ENCODE peak calls at places on chromosomes 3 and 15, in six cellular contexts. Z is ovary, J is fibroblast of pulmonary artery, W is RWPE1, C is gastrocnemius medialis, Q is testis. E is an unnamed sample.

GRCh38 chr3:128408693-128409620 is 57.7 kb downstream of the DNAJB8 start:
- DNase-seq in Z (peak; percentile 43), Q (no peak), C (no peak), J (no peak), W (no peak), E (no peak)

GRCh38 chr3:62415312-62415791 is 42.0 kb upstream of the FEZF2 start:
- DNase-seq in Z (no peak), W (no peak), C (no peak), J (no peak), Q (no peak), E (peak; percentile 23)

GRCh38 chr3:103437850-103438249 is 1003.0 kb downstream of the ZPLD1 start:
- DNase-seq in J (no peak), W (no peak), C (no peak), Q (no peak), Z (no peak), E (no peak)

GRCh38 chr3:14143826-14144225 is 19.0 kb downstream of the TMEM43 start:
- DNase-seq in Z (peak; percentile 62), C (peak; percentile 75), W (peak; percentile 73), J (peak; percentile 99), Q (no peak), E (no peak)

GRCh38 chr3:132519914-132520313 is 77.2 kb upstream of the ACKR4 start:
- DNase-seq in C (no peak), Q (no peak), W (no peak), Z (no peak), J (no peak), E (no peak)

GRCh38 chr3:4712109-4712508 is 219.0 kb downstream of the ITPR1 start:
- DNase-seq in Q (no peak), C (no peak), J (peak; percentile 55), Z (no peak), W (peak; percentile 70), E (no peak)

GRCh38 chr15:44726568-44727461 is 9.5 kb upstream of the TRIM69 start:
- DNase-seq in C (no peak), W (peak; percentile 79), Q (peak; percentile 18), Z (no peak), J (peak; percentile 93), E (no peak)

GRCh38 chr15:37360724-37361123 is 260.4 kb upstream of the MEIS2 start:
- DNase-seq in J (no peak), Z (no peak), C (no peak), W (no peak), Q (no peak), E (no peak)

GRCh38 chr15:68536331-68537095 is 42.3 kb upstream of the CORO2B start:
- DNase-seq in C (no peak), Q (no peak), Z (no peak), W (no peak), J (peak; percentile 92), E (no peak)

GRCh38 chr3:12181806-12182205 is 23.1 kb upstream of the TIMP4 start:
- DNase-seq in Q (no peak), J (no peak), C (no peak), W (no peak), Z (no peak), E (no peak)

GRCh38 chr3:102235679-102236078 is 199.1 kb upstream of the ZPLD1 start:
- DNase-seq in Q (peak; percentile 28), W (peak; percentile 37), J (peak; percentile 16), C (no peak), Z (no peak), E (no peak)

GRCh38 chr15:50633653-50634052 is 52.9 kb downstream of the TRPM7 start:
- DNase-seq in C (no peak), J (peak; percentile 50), Q (no peak), Z (no peak), W (no peak), E (no peak)

GRCh38 chr3:46724360-46724890 is 6.8 kb upstream of the PRSS50 start:
- DNase-seq in C (no peak), Q (no peak), W (no peak), Z (no peak), J (no peak), E (no peak)

GRCh38 chr3:193248848-193249468 is 7.9 kb downstream of the PLAAT1 start:
- DNase-seq in Q (no peak), J (no peak), Z (no peak), W (no peak), C (no peak), E (no peak)

GRCh38 chr3:155270485-155271342 is 22.8 kb downstream of the STRIT1 start:
- DNase-seq in Z (no peak), W (no peak), C (no peak), Q (no peak), J (peak; percentile 10), E (no peak)

GRCh38 chr3:64502284-64502683 is 185.5 kb downstream of the ADAMTS9 start:
- DNase-seq in J (peak; percentile 55), Z (no peak), C (no peak), Q (no peak), W (no peak), E (no peak)

GRCh38 chr15:91891788-91892187 is 38.3 kb downstream of the SLCO3A1 start:
- DNase-seq in Z (no peak), Q (no peak), C (no peak), W (no peak), J (no peak), E (no peak)

GRCh38 chr15:52567886-52568568 is 803 bp downstream of the ARPP19 start:
- DNase-seq in J (no peak), W (peak; percentile 52), C (peak; percentile 48), Q (peak; percentile 56), Z (peak; percentile 20), E (peak; percentile 19)

GRCh38 chr15:71600237-71600636 is 210.1 kb upstream of the NR2E3 start:
- DNase-seq in W (no peak), J (no peak), C (no peak), Z (no peak), Q (no peak), E (no peak)

GRCh38 chr3:169389211-169389924 is 274.1 kb downstream of the MECOM start:
- DNase-seq in C (no peak), W (no peak), J (peak; percentile 52), Q (no peak), Z (no peak), E (no peak)

GRCh38 chr3:169389925-169390253 is 273.6 kb downstream of the MECOM start:
- DNase-seq in Z (no peak), C (no peak), J (no peak), W (no peak), Q (no peak), E (no peak)

GRCh38 chr3:169390741-169391300 is 272.7 kb downstream of the MECOM start:
- DNase-seq in Q (no peak), J (peak; percentile 64), W (no peak), Z (no peak), C (no peak), E (no peak)

GRCh38 chr3:169391672-169392071 is 271.8 kb downstream of the MECOM start:
- DNase-seq in Z (no peak), W (no peak), C (no peak), Q (no peak), J (no peak), E (no peak)

GRCh38 chr3:169390310-169390731 is 273.2 kb downstream of the MECOM start:
- DNase-seq in Q (no peak), C (no peak), Z (no peak), J (peak; percentile 58), W (peak; percentile 4), E (no peak)
- TF ChIP-seq CTCF in Q (no peak), C (no peak), Z (no peak), J (peak; percentile 46), W (no peak), E (no peak)

GRCh38 chr15:94126999-94127398 is 104.4 kb upstream of the MCTP2 start:
- DNase-seq in J (no peak), W (no peak), Q (no peak), C (no peak), Z (no peak), E (no peak)

GRCh38 chr15:94125131-94125530 is 106.2 kb upstream of the MCTP2 start:
- DNase-seq in Z (no peak), W (no peak), Q (no peak), C (no peak), J (peak; percentile 38), E (no peak)

GRCh38 chr15:94119923-94120775 is 111.2 kb upstream of the MCTP2 start:
- DNase-seq in Z (peak; percentile 63), J (peak; percentile 90), W (peak; percentile 81), C (peak; percentile 66), Q (peak; percentile 82), E (peak; percentile 55)

GRCh38 chr15:94125698-94126097 is 105.7 kb upstream of the MCTP2 start:
- DNase-seq in C (no peak), W (no peak), J (no peak), Q (no peak), Z (no peak), E (no peak)
- TF ChIP-seq CTCF in C (no peak), W (no peak), J (no peak), Q (no peak), Z (no peak), E (no peak)

DNA sequence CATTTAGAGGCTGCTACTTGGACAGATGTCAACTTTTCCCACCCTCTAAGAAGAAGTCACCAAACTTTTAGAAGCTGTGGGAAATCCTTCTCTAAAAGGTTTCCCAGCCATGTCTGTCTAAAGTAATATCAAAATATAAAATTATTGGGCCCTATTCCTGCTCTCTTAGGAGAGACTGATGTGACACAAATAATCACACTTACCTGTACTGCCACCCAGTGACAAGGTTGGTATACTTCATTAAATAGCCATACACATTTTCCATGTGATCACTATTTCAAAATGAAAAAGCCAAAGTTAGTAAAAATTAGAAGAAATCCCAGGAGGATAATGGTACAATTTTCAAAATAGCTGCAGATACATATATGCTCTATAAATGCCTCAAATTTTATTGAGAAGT is 12.6 kb downstream of the OSBPL11 start:
- DNase-seq in Z (no peak), W (peak; percentile 21), Q (no peak), C (no peak), J (peak; percentile 33), E (no peak)
- TF ChIP-seq CTCF in Z (no peak), W (peak; percentile 18), Q (no peak), C (no peak), J (peak; percentile 4), E (no peak)

DNA sequence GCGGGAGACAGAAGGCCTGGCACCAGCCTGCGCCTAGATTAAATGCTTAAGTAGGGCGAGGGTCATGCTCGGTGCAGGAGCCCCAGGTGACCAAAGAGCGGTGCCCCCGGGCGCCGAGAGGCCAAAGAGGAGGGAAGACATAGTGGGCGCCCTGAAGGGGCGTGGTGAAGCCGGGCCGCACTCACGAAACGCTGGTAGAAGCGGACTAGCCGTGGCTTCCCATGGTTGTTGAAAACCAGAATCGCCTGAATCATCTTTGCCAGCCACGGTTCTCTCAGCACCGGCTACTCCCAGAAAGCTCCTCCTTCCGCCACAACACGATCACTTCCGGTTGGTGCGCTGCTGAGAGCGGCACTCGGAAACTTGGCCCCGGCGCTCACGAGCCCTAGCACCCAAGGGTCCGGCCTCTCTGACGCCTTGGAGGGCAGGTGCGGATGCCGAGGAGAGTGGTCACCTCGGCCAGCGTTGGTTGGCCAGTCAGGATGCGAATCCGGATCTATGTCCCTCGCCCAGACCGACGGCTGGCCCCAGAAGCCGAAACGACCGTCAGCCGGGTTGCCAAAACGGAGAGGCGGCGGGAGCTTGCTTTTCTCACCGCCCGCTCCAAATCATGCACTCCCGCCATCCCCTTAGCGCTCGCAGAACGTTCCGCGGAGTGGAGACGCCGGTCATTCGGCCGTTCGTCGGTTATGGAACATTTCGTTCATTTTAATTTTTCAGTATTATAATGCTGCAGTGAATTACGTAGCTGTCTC is at the start of gene AP3S2:
- DNase-seq in Q (peak; percentile 94), W (peak; percentile 92), C (peak; percentile 90), J (peak; percentile 96), Z (peak; percentile 88), E (peak; percentile 80)
- TF ChIP-seq CTCF in Q (no peak), W (no peak), C (no peak), J (no peak), Z (no peak), E (no peak)